ENCODE peak calls at places on chromosome 19, in seven cellular contexts. I is thoracic aorta; W is occipital lobe; L is nephron progenitor cell; R is mesothelial cell of epicardium; V is dermis blood vessel endothelial cell; G is activated CD4-positive, alpha-beta T cell treated with anti-CD3 and anti-CD28 coated beads, Interleukin-2, amount 50 U/mL, for 4 hours. H is an unnamed sample.

GRCh38 chr19:1066251-1066747 is 668 bp upstream of the ARHGAP45 start:
- DNase-seq in W (no peak), V (no peak), G (no peak), R (no peak), L (peak), I (no peak), H (no peak)

GRCh38 chr19:23093832-23094231 is 23.0 kb upstream of the ZNF730 start:
- DNase-seq in G (no peak), W (no peak), I (no peak), R (no peak), L (no peak), V (no peak), H (no peak)

GRCh38 chr19:13781547-13781946 is 7.3 kb downstream of the C19orf53 start:
- DNase-seq in G (no peak), W (no peak), I (peak), V (peak), L (peak), R (no peak), H (peak)

GRCh38 chr19:12796146-12797071 is 5.1 kb downstream of the JUNB start:
- DNase-seq in R (peak), L (peak), V (peak), I (no peak), W (peak), G (peak), H (peak)

GRCh38 chr19:38647966-38648788 is 728 bp downstream of the ACTN4 start:
- DNase-seq in L (no peak), I (no peak), V (peak), G (no peak), W (no peak), R (no peak), H (no peak)

GRCh38 chr19:34474233-34474989 is 7.1 kb upstream of the WTIP start:
- DNase-seq in R (no peak), W (no peak), L (no peak), I (no peak), V (no peak), G (no peak), H (no peak)

GRCh38 chr19:15437355-15438123 is 12.2 kb downstream of the WIZ start:
- DNase-seq in I (no peak), G (no peak), V (no peak), L (no peak), R (no peak), W (no peak), H (no peak)

GRCh38 chr19:29515706-29516357 is 10.0 kb upstream of the VSTM2B start:
- DNase-seq in W (no peak), G (no peak), I (no peak), V (no peak), L (no peak), R (no peak), H (no peak)

GRCh38 chr19:6891761-6892385 is 4.5 kb downstream of the ADGRE1 start:
- DNase-seq in V (no peak), W (no peak), R (no peak), G (no peak), I (no peak), L (no peak), H (peak)

GRCh38 chr19:42078538-42079275 is 2.7 kb downstream of the ZNF574 start:
- DNase-seq in W (no peak), R (no peak), G (no peak), V (no peak), L (no peak), I (no peak), H (no peak)

GRCh38 chr19:660793-661426 is 2.1 kb downstream of the RNF126 start:
- DNase-seq in I (no peak), L (no peak), G (no peak), R (no peak), W (no peak), V (no peak), H (no peak)

GRCh38 chr19:49475191-49475932 is 1.3 kb downstream of the FLT3LG start:
- DNase-seq in G (no peak), I (no peak), W (no peak), L (no peak), R (no peak), V (no peak), H (no peak)

GRCh38 chr19:12628040-12629022 is 17.6 kb downstream of the ZNF791 start:
- DNase-seq in G (no peak), R (no peak), V (peak), W (no peak), I (no peak), L (no peak), H (no peak)

GRCh38 chr19:17948967-17949930 is 16.4 kb downstream of the CCDC124 start:
- DNase-seq in R (no peak), I (no peak), W (no peak), V (no peak), G (no peak), L (peak), H (no peak)

GRCh38 chr19:35395762-35396199 is 24.9 kb downstream of the GPR42 start:
- DNase-seq in I (no peak), W (no peak), L (no peak), G (no peak), V (no peak), R (no peak), H (no peak)

GRCh38 chr19:5880604-5881078 is 10.3 kb upstream of the FUT5 start:
- DNase-seq in W (no peak), R (no peak), V (no peak), G (no peak), L (peak), I (no peak), H (no peak)

GRCh38 chr19:44942067-44942571 is at the start of gene APOC4:
- DNase-seq in I (no peak), L (no peak), V (no peak), W (no peak), G (no peak), R (no peak), H (no peak)

GRCh38 chr19:17078920-17079709 is 3.5 kb downstream of the MYO9B start:
- DNase-seq in I (no peak), R (no peak), G (no peak), W (no peak), V (no peak), L (no peak), H (no peak)

GRCh38 chr19:28324275-28325060 is 888.5 kb downstream of the UQCRFS1 start:
- DNase-seq in L (no peak), R (no peak), W (no peak), V (no peak), G (no peak), I (no peak), H (no peak)

GRCh38 chr19:38265213-38265861 is 964 bp downstream of the SPINT2 start:
- DNase-seq in G (no peak), L (no peak), I (no peak), V (no peak), R (no peak), W (no peak), H (no peak)

GRCh38 chr19:30305346-30306060 is 66.7 kb upstream of the ZNF536 start:
- DNase-seq in W (no peak), R (no peak), L (no peak), I (no peak), G (no peak), V (no peak), H (no peak)

GRCh38 chr19:15452111-15453047 is 2.6 kb upstream of the WIZ start:
- DNase-seq in W (peak), G (no peak), L (peak), R (peak), V (peak), I (peak), H (peak)

GRCh38 chr19:17942181-17942580 is 9.4 kb downstream of the CCDC124 start:
- DNase-seq in W (no peak), L (no peak), R (no peak), G (no peak), I (no peak), V (no peak), H (no peak)

GRCh38 chr19:50178320-50178719 is 15.2 kb upstream of the IZUMO2 start:
- DNase-seq in L (no peak), G (no peak), V (no peak), I (no peak), R (no peak), W (no peak), H (no peak)

GRCh38 chr19:4916292-4917082 is 7.2 kb downstream of the UHRF1 start:
- DNase-seq in G (no peak), V (peak), R (no peak), L (no peak), I (no peak), W (no peak), H (no peak)

GRCh38 chr19:10230155-10230903 is 802 bp downstream of the S1PR2 start:
- DNase-seq in V (peak), W (no peak), L (peak), G (peak), R (peak), I (no peak), H (peak)

GRCh38 chr19:51274371-51274770 is 23.5 kb downstream of the SIGLECL1 start:
- DNase-seq in L (no peak), R (no peak), I (no peak), V (no peak), G (no peak), W (no peak), H (no peak)

GRCh38 chr19:46596008-46596407 is 5.1 kb upstream of the CALM3 start:
- DNase-seq in W (no peak), G (no peak), V (no peak), R (no peak), L (no peak), I (no peak), H (no peak)

GRCh38 chr19:30649934-30650614 is 277.9 kb downstream of the ZNF536 start:
- DNase-seq in L (peak), W (no peak), V (peak), R (no peak), I (no peak), G (no peak), H (peak)

GRCh38 chr19:44677019-44677809 is 5.9 kb downstream of the CEACAM19 start:
- DNase-seq in L (no peak), R (no peak), G (no peak), V (peak), W (no peak), I (no peak), H (peak)

GRCh38 chr19:3670258-3670795 is 29.9 kb downstream of the PIP5K1C start:
- DNase-seq in L (no peak), W (no peak), V (peak), G (no peak), I (peak), R (no peak), H (peak)

GRCh38 chr19:58381460-58382220 is 810 bp upstream of the ZNF837 start:
- DNase-seq in I (no peak), L (peak), G (no peak), W (no peak), V (no peak), R (no peak), H (no peak)

GRCh38 chr19:16005925-16006324 is 57.1 kb downstream of the OR10H4 start:
- DNase-seq in L (no peak), V (no peak), W (no peak), G (no peak), R (no peak), I (no peak), H (no peak)

GRCh38 chr19:18450934-18451836 is 13.3 kb upstream of the ISYNA1 start:
- DNase-seq in V (peak), L (peak), R (peak), I (no peak), G (peak), W (peak), H (peak)

GRCh38 chr19:50695251-50696064 is 24.1 kb downstream of the SHANK1 start:
- DNase-seq in G (no peak), W (peak), V (peak), L (peak), R (peak), I (no peak), H (peak)

GRCh38 chr19:1065606-1066109 is 1.3 kb upstream of the ARHGAP45 start:
- DNase-seq in I (no peak), L (no peak), R (no peak), V (peak), W (no peak), G (no peak), H (no peak)

H was measured in A673.